ENCODE peak calls at places on chromosomes 16 and 17, in ten cellular contexts. One of them, this sample, is unnamed. For H3K4me1 and H3K27me3, the result is how much of the 10 kb centered on the place peaks cover.

GRCh38 chr16:56190903-56191806 is at the start of gene GNAO1:
- DNase-seq in CD8-positive, alpha-beta T cell: peak
- DNase-seq in ovary: peak
- DNase-seq in effector memory CD4-positive, alpha-beta T cell: peak
- DNase-seq in heart left ventricle: peak
- DNase-seq in upper lobe of right lung: peak
- DNase-seq in left ventricle myocardium inferior: peak
- DNase-seq in GM23338: peak
- DNase-seq in stomach: peak
- DNase-seq in CD8-positive, alpha-beta memory T cell: peak
- DNase-seq in this sample: peak

GRCh38 chr17:1252203-1252608 is 18.0 kb upstream of the BHLHA9 start:
- DNase-seq in heart left ventricle: peak
- DNase-seq in CD8-positive, alpha-beta T cell: no peak
- DNase-seq in effector memory CD4-positive, alpha-beta T cell: no peak
- DNase-seq in ovary: no peak
- DNase-seq in GM23338: no peak
- DNase-seq in left ventricle myocardium inferior: peak
- DNase-seq in stomach: no peak
- DNase-seq in CD8-positive, alpha-beta memory T cell: no peak
- DNase-seq in upper lobe of right lung: no peak
- DNase-seq in this sample: no peak

GRCh38 chr17:77886387-77886728 is 72.1 kb upstream of the TNRC6C start:
- DNase-seq in CD8-positive, alpha-beta T cell: no peak
- DNase-seq in stomach: peak
- DNase-seq in CD8-positive, alpha-beta memory T cell: no peak
- DNase-seq in heart left ventricle: peak
- DNase-seq in GM23338: no peak
- DNase-seq in left ventricle myocardium inferior: peak
- DNase-seq in upper lobe of right lung: peak
- DNase-seq in effector memory CD4-positive, alpha-beta T cell: no peak
- DNase-seq in ovary: no peak
- DNase-seq in this sample: peak

GRCh38 chr17:7838291-7839075 is 4.5 kb downstream of the KDM6B start:
- DNase-seq in CD8-positive, alpha-beta memory T cell: no peak
- DNase-seq in left ventricle myocardium inferior: no peak
- DNase-seq in heart left ventricle: peak
- DNase-seq in effector memory CD4-positive, alpha-beta T cell: no peak
- DNase-seq in upper lobe of right lung: no peak
- DNase-seq in stomach: no peak
- DNase-seq in CD8-positive, alpha-beta T cell: no peak
- DNase-seq in GM23338: peak
- DNase-seq in ovary: peak
- DNase-seq in this sample: peak

GRCh38 chr16:22014271-22014873 is 6.5 kb downstream of the MOSMO start:
- DNase-seq in GM23338: no peak
- DNase-seq in CD8-positive, alpha-beta memory T cell: no peak
- DNase-seq in upper lobe of right lung: no peak
- DNase-seq in left ventricle myocardium inferior: no peak
- DNase-seq in CD8-positive, alpha-beta T cell: no peak
- DNase-seq in effector memory CD4-positive, alpha-beta T cell: no peak
- DNase-seq in stomach: no peak
- DNase-seq in ovary: no peak
- DNase-seq in heart left ventricle: no peak
- DNase-seq in this sample: no peak

GRCh38 chr17:73232587-73233373 is 28.9 kb downstream of the CPSF4L start:
- DNase-seq in CD8-positive, alpha-beta memory T cell: no peak
- DNase-seq in GM23338: peak
- DNase-seq in left ventricle myocardium inferior: no peak
- DNase-seq in ovary: no peak
- DNase-seq in upper lobe of right lung: peak
- DNase-seq in effector memory CD4-positive, alpha-beta T cell: no peak
- DNase-seq in stomach: peak
- DNase-seq in heart left ventricle: peak
- DNase-seq in CD8-positive, alpha-beta T cell: peak
- DNase-seq in this sample: peak

GRCh38 chr16:72467157-72467759 is 295.3 kb upstream of the PMFBP1 start:
- DNase-seq in stomach: no peak
- DNase-seq in effector memory CD4-positive, alpha-beta T cell: no peak
- DNase-seq in ovary: no peak
- DNase-seq in CD8-positive, alpha-beta memory T cell: no peak
- DNase-seq in left ventricle myocardium inferior: no peak
- DNase-seq in CD8-positive, alpha-beta T cell: no peak
- DNase-seq in heart left ventricle: no peak
- DNase-seq in upper lobe of right lung: no peak
- DNase-seq in GM23338: peak
- DNase-seq in this sample: no peak

GRCh38 chr17:13337171-13337570 is 264.6 kb downstream of the HS3ST3A1 start:
- DNase-seq in stomach: no peak
- DNase-seq in heart left ventricle: no peak
- DNase-seq in upper lobe of right lung: no peak
- DNase-seq in effector memory CD4-positive, alpha-beta T cell: no peak
- DNase-seq in GM23338: peak
- DNase-seq in ovary: no peak
- DNase-seq in CD8-positive, alpha-beta T cell: no peak
- DNase-seq in CD8-positive, alpha-beta memory T cell: no peak
- DNase-seq in left ventricle myocardium inferior: no peak
- DNase-seq in this sample: no peak

GRCh38 chr16:78098544-78099371 is 696 bp upstream of the WWOX start:
- DNase-seq in upper lobe of right lung: no peak
- DNase-seq in left ventricle myocardium inferior: no peak
- DNase-seq in CD8-positive, alpha-beta memory T cell: no peak
- DNase-seq in ovary: no peak
- DNase-seq in effector memory CD4-positive, alpha-beta T cell: no peak
- DNase-seq in CD8-positive, alpha-beta T cell: no peak
- DNase-seq in stomach: no peak
- DNase-seq in heart left ventricle: no peak
- DNase-seq in GM23338: no peak
- DNase-seq in this sample: no peak

GRCh38 chr17:75877752-75878173 is 618 bp downstream of the TRIM47 start:
- DNase-seq in ovary: peak
- DNase-seq in GM23338: peak
- DNase-seq in CD8-positive, alpha-beta memory T cell: peak
- DNase-seq in effector memory CD4-positive, alpha-beta T cell: peak
- DNase-seq in CD8-positive, alpha-beta T cell: peak
- DNase-seq in stomach: peak
- DNase-seq in left ventricle myocardium inferior: peak
- DNase-seq in upper lobe of right lung: peak
- DNase-seq in heart left ventricle: peak
- DNase-seq in this sample: peak

GRCh38 chr16:3356118-3356517 is 429 bp downstream of the OR2C1 start:
- DNase-seq in CD8-positive, alpha-beta memory T cell: no peak
- DNase-seq in GM23338: no peak
- DNase-seq in CD8-positive, alpha-beta T cell: no peak
- DNase-seq in ovary: no peak
- DNase-seq in heart left ventricle: no peak
- DNase-seq in effector memory CD4-positive, alpha-beta T cell: no peak
- DNase-seq in stomach: no peak
- DNase-seq in left ventricle myocardium inferior: no peak
- DNase-seq in upper lobe of right lung: no peak
- DNase-seq in this sample: no peak

GRCh38 chr16:81796035-81796434 is 16.9 kb downstream of the PLCG2 start:
- DNase-seq in left ventricle myocardium inferior: no peak
- DNase-seq in CD8-positive, alpha-beta T cell: no peak
- DNase-seq in CD8-positive, alpha-beta memory T cell: no peak
- DNase-seq in stomach: no peak
- DNase-seq in upper lobe of right lung: no peak
- DNase-seq in heart left ventricle: no peak
- DNase-seq in effector memory CD4-positive, alpha-beta T cell: no peak
- DNase-seq in GM23338: no peak
- DNase-seq in ovary: no peak
- DNase-seq in this sample: no peak

GRCh38 chr17:44111777-44112176 is 11.7 kb downstream of the HDAC5 start:
- DNase-seq in GM23338: no peak
- DNase-seq in CD8-positive, alpha-beta memory T cell: no peak
- DNase-seq in upper lobe of right lung: no peak
- DNase-seq in CD8-positive, alpha-beta T cell: no peak
- DNase-seq in stomach: no peak
- DNase-seq in heart left ventricle: no peak
- DNase-seq in ovary: peak
- DNase-seq in effector memory CD4-positive, alpha-beta T cell: no peak
- DNase-seq in left ventricle myocardium inferior: no peak
- DNase-seq in this sample: no peak

GRCh38 chr17:81323411-81323868 is 28.3 kb upstream of the SLC38A10 start:
- DNase-seq in GM23338: no peak
- DNase-seq in upper lobe of right lung: no peak
- DNase-seq in effector memory CD4-positive, alpha-beta T cell: no peak
- DNase-seq in stomach: no peak
- DNase-seq in CD8-positive, alpha-beta memory T cell: no peak
- DNase-seq in left ventricle myocardium inferior: no peak
- DNase-seq in ovary: no peak
- DNase-seq in heart left ventricle: no peak
- DNase-seq in CD8-positive, alpha-beta T cell: no peak
- DNase-seq in this sample: no peak

GRCh38 chr17:81083125-81083765 is 48.3 kb downstream of the BAIAP2 start:
- DNase-seq in GM23338: no peak
- DNase-seq in left ventricle myocardium inferior: no peak
- DNase-seq in CD8-positive, alpha-beta memory T cell: no peak
- DNase-seq in effector memory CD4-positive, alpha-beta T cell: no peak
- DNase-seq in heart left ventricle: no peak
- DNase-seq in upper lobe of right lung: peak
- DNase-seq in stomach: peak
- DNase-seq in ovary: no peak
- DNase-seq in CD8-positive, alpha-beta T cell: no peak
- DNase-seq in this sample: no peak

GRCh38 chr17:4236456-4236855 is 27.3 kb downstream of the ANKFY1 start:
- DNase-seq in CD8-positive, alpha-beta T cell: no peak
- DNase-seq in left ventricle myocardium inferior: no peak
- DNase-seq in stomach: no peak
- DNase-seq in ovary: no peak
- DNase-seq in upper lobe of right lung: no peak
- DNase-seq in CD8-positive, alpha-beta memory T cell: no peak
- DNase-seq in effector memory CD4-positive, alpha-beta T cell: no peak
- DNase-seq in heart left ventricle: no peak
- DNase-seq in GM23338: no peak
- DNase-seq in this sample: no peak

GRCh38 chr16:75385507-75386152 is 47.7 kb downstream of the CFDP1 start:
- DNase-seq in stomach: no peak
- DNase-seq in heart left ventricle: no peak
- DNase-seq in upper lobe of right lung: no peak
- DNase-seq in ovary: no peak
- DNase-seq in effector memory CD4-positive, alpha-beta T cell: no peak
- DNase-seq in left ventricle myocardium inferior: no peak
- DNase-seq in CD8-positive, alpha-beta memory T cell: no peak
- DNase-seq in GM23338: peak
- DNase-seq in CD8-positive, alpha-beta T cell: no peak
- DNase-seq in this sample: no peak

GRCh38 chr17:21199311-21199710 is 14.7 kb downstream of the TMEM11 start:
- DNase-seq in upper lobe of right lung: no peak
- DNase-seq in stomach: no peak
- DNase-seq in ovary: no peak
- DNase-seq in GM23338: peak
- DNase-seq in left ventricle myocardium inferior: no peak
- DNase-seq in CD8-positive, alpha-beta T cell: no peak
- DNase-seq in effector memory CD4-positive, alpha-beta T cell: no peak
- DNase-seq in CD8-positive, alpha-beta memory T cell: no peak
- DNase-seq in heart left ventricle: no peak
- DNase-seq in this sample: no peak
- H3K4me1 ChIP-seq in upper lobe of right lung: under half
- H3K4me1 ChIP-seq in stomach: under half
- H3K4me1 ChIP-seq in ovary: under half
- H3K4me1 ChIP-seq in GM23338: under half
- H3K4me1 ChIP-seq in left ventricle myocardium inferior: half or more
- H3K4me1 ChIP-seq in CD8-positive, alpha-beta T cell: under half
- H3K4me1 ChIP-seq in effector memory CD4-positive, alpha-beta T cell: under half
- H3K4me1 ChIP-seq in CD8-positive, alpha-beta memory T cell: under half
- H3K4me1 ChIP-seq in heart left ventricle: under half
- H3K4me1 ChIP-seq in this sample: under half

DNA sequence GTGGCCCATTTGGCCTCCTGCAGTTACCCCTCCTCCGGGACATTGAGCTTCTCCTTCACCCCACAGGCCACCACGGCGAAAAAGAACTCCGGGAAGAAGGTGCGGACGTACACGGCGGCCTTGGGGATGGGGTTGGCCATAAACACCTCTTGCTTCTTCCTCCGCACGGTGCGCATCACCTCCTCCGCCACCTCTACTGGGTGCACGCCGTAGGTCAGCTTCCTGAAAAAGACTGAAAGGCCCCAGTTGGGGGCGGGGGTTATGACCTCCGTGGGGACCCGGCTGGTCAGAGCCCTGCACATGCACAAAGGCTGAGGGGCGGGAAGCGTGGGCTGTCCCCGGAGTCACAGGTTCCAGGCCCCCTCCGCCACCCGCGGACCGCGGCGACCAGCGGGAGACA is 19.9 kb downstream of the DHRS7C start:
- DNase-seq in GM23338: no peak
- DNase-seq in CD8-positive, alpha-beta T cell: no peak
- DNase-seq in left ventricle myocardium inferior: no peak
- DNase-seq in CD8-positive, alpha-beta memory T cell: no peak
- DNase-seq in effector memory CD4-positive, alpha-beta T cell: no peak
- DNase-seq in ovary: no peak
- DNase-seq in upper lobe of right lung: no peak
- DNase-seq in stomach: no peak
- DNase-seq in heart left ventricle: no peak
- DNase-seq in this sample: no peak
- H3K27me3 ChIP-seq in GM23338: under half
- H3K27me3 ChIP-seq in CD8-positive, alpha-beta T cell: under half
- H3K27me3 ChIP-seq in left ventricle myocardium inferior: under half
- H3K27me3 ChIP-seq in CD8-positive, alpha-beta memory T cell: under half
- H3K27me3 ChIP-seq in effector memory CD4-positive, alpha-beta T cell: under half
- H3K27me3 ChIP-seq in ovary: under half
- H3K27me3 ChIP-seq in upper lobe of right lung: under half
- H3K27me3 ChIP-seq in stomach: under half
- H3K27me3 ChIP-seq in heart left ventricle: under half
- H3K27me3 ChIP-seq in this sample: under half

DNA sequence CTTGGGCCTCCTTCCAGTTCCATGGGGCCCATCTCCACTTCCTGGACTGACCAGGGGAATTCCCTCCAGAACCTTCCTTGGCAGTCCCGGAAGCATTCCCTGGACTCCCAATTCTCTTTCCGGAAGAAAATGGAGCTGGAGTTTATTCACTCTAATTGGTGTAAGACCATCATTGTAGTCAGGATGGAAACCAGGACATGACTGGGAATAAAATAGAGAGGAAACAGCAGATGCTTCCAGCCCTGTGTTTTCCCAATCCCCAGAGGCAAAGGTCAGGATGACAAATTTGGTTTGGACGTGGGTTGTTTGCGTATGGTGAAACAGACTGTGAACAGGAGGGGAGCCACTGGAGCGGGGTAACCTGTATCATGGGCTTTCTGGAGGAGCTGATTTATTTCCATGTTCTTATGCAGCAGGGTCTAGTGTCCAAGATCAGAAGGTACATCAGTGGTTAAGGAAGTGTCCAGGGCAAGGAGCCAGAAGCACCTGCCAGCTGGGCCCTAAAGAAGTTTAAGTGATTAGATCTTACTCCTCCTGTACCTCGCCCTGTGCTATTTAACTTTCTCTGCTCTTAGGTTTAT is 8.5 kb upstream of the LONP2 start:
- DNase-seq in stomach: no peak
- DNase-seq in ovary: no peak
- DNase-seq in GM23338: no peak
- DNase-seq in left ventricle myocardium inferior: no peak
- DNase-seq in heart left ventricle: no peak
- DNase-seq in CD8-positive, alpha-beta T cell: no peak
- DNase-seq in upper lobe of right lung: no peak
- DNase-seq in CD8-positive, alpha-beta memory T cell: no peak
- DNase-seq in effector memory CD4-positive, alpha-beta T cell: no peak
- DNase-seq in this sample: no peak
- H3K4me1 ChIP-seq in stomach: under half
- H3K4me1 ChIP-seq in ovary: under half
- H3K4me1 ChIP-seq in GM23338: under half
- H3K4me1 ChIP-seq in left ventricle myocardium inferior: under half
- H3K4me1 ChIP-seq in heart left ventricle: under half
- H3K4me1 ChIP-seq in CD8-positive, alpha-beta T cell: under half
- H3K4me1 ChIP-seq in upper lobe of right lung: under half
- H3K4me1 ChIP-seq in CD8-positive, alpha-beta memory T cell: under half
- H3K4me1 ChIP-seq in effector memory CD4-positive, alpha-beta T cell: under half
- H3K4me1 ChIP-seq in this sample: under half

GRCh38 chr17:45953561-45953960 is 45.5 kb upstream of the STH start:
- DNase-seq in ovary: no peak
- DNase-seq in heart left ventricle: no peak
- DNase-seq in stomach: no peak
- DNase-seq in effector memory CD4-positive, alpha-beta T cell: no peak
- DNase-seq in GM23338: no peak
- DNase-seq in CD8-positive, alpha-beta memory T cell: no peak
- DNase-seq in upper lobe of right lung: no peak
- DNase-seq in CD8-positive, alpha-beta T cell: no peak
- DNase-seq in left ventricle myocardium inferior: no peak
- DNase-seq in this sample: no peak
- H3K27me3 ChIP-seq in ovary: under half
- H3K27me3 ChIP-seq in heart left ventricle: under half
- H3K27me3 ChIP-seq in stomach: under half
- H3K27me3 ChIP-seq in effector memory CD4-positive, alpha-beta T cell: under half
- H3K27me3 ChIP-seq in GM23338: under half
- H3K27me3 ChIP-seq in CD8-positive, alpha-beta memory T cell: under half
- H3K27me3 ChIP-seq in upper lobe of right lung: under half
- H3K27me3 ChIP-seq in CD8-positive, alpha-beta T cell: under half
- H3K27me3 ChIP-seq in left ventricle myocardium inferior: under half
- H3K27me3 ChIP-seq in this sample: under half